ENCODE peak calls at places on chromosomes 2 and 18, in four cellular contexts. P is spleen, I is choroid plexus epithelial cell, A is B cell. G is an unnamed sample.

GRCh38 chr2:112869258-112869842 is 32.8 kb upstream of the IL1B start:
- DNase-seq in P (no peak), I (peak; percentile 52), A (no peak), G (no peak)

GRCh38 chr2:141399270-141399669 is 731.5 kb downstream of the LRP1B start:
- DNase-seq in P (no peak), I (peak; percentile 39), A (no peak), G (no peak)

GRCh38 chr2:158724803-158725271 is 70.3 kb upstream of the DAPL1 start:
- DNase-seq in P (no peak), I (no peak), A (no peak), G (no peak)

GRCh38 chr2:207632575-207633492 is 7.6 kb upstream of the METTL21A start:
- DNase-seq in P (no peak), I (peak; percentile 55), A (no peak), G (no peak)

GRCh38 chr2:207078186-207078798 is 87.5 kb downstream of the KLF7 start:
- DNase-seq in P (no peak), I (no peak), A (no peak), G (no peak)

GRCh38 chr2:10267551-10268465 is 34.9 kb upstream of the HPCAL1 start:
- DNase-seq in P (peak; percentile 74), I (no peak), A (no peak), G (no peak)

GRCh38 chr18:1585881-1586488 is 681.3 kb downstream of the ADCYAP1 start:
- DNase-seq in P (no peak), I (peak; percentile 62), A (no peak), G (no peak)

GRCh38 chr2:166516712-166517303 is 22.8 kb upstream of the SCN7A start:
- DNase-seq in P (no peak), I (peak; percentile 61), A (no peak), G (no peak)

GRCh38 chr2:33477473-33478468 is 1.3 kb downstream of the RASGRP3 start:
- DNase-seq in P (no peak), I (no peak), A (peak; percentile 63), G (no peak)

GRCh38 chr18:43485565-43485964 is 208.3 kb upstream of the SYT4 start:
- DNase-seq in P (no peak), I (no peak), A (no peak), G (no peak)

GRCh38 chr2:24339856-24340262 is 20.5 kb downstream of the ITSN2 start:
- DNase-seq in P (no peak), I (no peak), A (no peak), G (no peak)

GRCh38 chr2:42881732-42882131 is 89.3 kb upstream of the HAAO start:
- DNase-seq in P (no peak), I (no peak), A (no peak), G (no peak)

GRCh38 chr18:53687002-53687401 is 537.5 kb downstream of the MBD2 start:
- DNase-seq in P (no peak), I (no peak), A (no peak), G (no peak)

GRCh38 chr18:12304351-12305210 is 3.5 kb upstream of the TUBB6 start:
- DNase-seq in P (no peak), I (peak; percentile 63), A (peak; percentile 23), G (no peak)

GRCh38 chr2:207042155-207042554 is 102.8 kb downstream of the CPO start:
- DNase-seq in P (no peak), I (peak; percentile 85), A (no peak), G (no peak)

GRCh38 chr2:72915907-72916742 is 1.2 kb upstream of the EMX1 start:
- DNase-seq in P (peak; percentile 78), I (no peak), A (peak; percentile 42), G (no peak)

GRCh38 chr2:240236217-240237111 is 96.0 kb upstream of the OTOS start:
- DNase-seq in P (peak; percentile 75), I (no peak), A (no peak), G (peak; percentile 10)

GRCh38 chr2:61167587-61167986 is 5.6 kb downstream of the C2orf74 start:
- DNase-seq in P (no peak), I (no peak), A (no peak), G (no peak)

GRCh38 chr2:61162721-61163120 is 733 bp downstream of the C2orf74 start:
- DNase-seq in P (no peak), I (no peak), A (no peak), G (no peak)

GRCh38 chr2:61161888-61162287 is at the start of gene C2orf74:
- DNase-seq in P (no peak), I (no peak), A (no peak), G (no peak)

DNA sequence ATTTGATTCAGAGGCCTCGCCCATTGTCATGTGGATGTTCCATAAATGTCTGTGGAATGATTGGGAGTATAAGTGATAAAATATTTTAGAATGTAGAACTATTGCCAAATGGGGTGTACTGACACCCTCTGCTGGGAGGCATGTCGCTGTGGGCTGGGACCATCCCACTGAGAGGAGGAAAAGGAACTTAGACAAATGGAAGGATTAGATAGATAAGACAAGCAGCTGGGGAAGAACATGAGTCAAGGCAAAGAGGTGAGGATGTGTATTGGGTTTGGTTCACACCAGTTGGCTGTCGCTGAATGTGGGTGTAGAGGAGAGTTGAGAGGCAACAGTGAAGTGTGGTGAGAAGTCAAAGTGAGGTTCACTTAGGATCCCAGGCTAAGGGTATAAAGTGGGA is 4.0 kb downstream of the C2orf74 start:
- DNase-seq in P (no peak), I (no peak), A (no peak), G (no peak)
- TF ChIP-seq CTCF in P (no peak), I (no peak), A (no peak), G (no peak)

GRCh38 chr18:27298215-27298804 is 113.2 kb upstream of the CHST9 start:
- DNase-seq in P (no peak), I (no peak), A (no peak), G (no peak)
- TF ChIP-seq CTCF in P (no peak), I (no peak), A (no peak), G (no peak)

GRCh38 chr2:143581989-143582719 is 452.9 kb downstream of the ARHGAP15 start:
- DNase-seq in P (no peak), I (peak; percentile 49), A (no peak), G (no peak)
- TF ChIP-seq CTCF in P (no peak), I (peak; percentile 60), A (no peak), G (no peak)

GRCh38 chr18:55301836-55302235 is 286.2 kb downstream of the TCF4 start:
- DNase-seq in P (no peak), I (peak; percentile 38), A (no peak), G (no peak)
- TF ChIP-seq CTCF in P (no peak), I (no peak), A (no peak), G (no peak)

GRCh38 chr2:96510931-96511595 is 5.9 kb upstream of the NEURL3 start:
- DNase-seq in P (no peak), I (no peak), A (peak; percentile 32), G (no peak)

GRCh38 chr2:96509847-96510230 is 4.7 kb upstream of the NEURL3 start:
- DNase-seq in P (no peak), I (no peak), A (peak; percentile 23), G (no peak)

GRCh38 chr2:96507957-96508520 is 2.9 kb upstream of the NEURL3 start:
- DNase-seq in P (peak; percentile 96), I (peak; percentile 38), A (peak; percentile 79), G (peak; percentile 90)

GRCh38 chr2:96508521-96509113 is 3.5 kb upstream of the NEURL3 start:
- DNase-seq in P (no peak), I (no peak), A (peak; percentile 32), G (no peak)

GRCh38 chr2:96509114-96509846 is 4.1 kb upstream of the NEURL3 start:
- DNase-seq in P (peak; percentile 95), I (peak; percentile 91), A (peak; percentile 73), G (peak; percentile 66)
- TF ChIP-seq CTCF in P (peak; percentile 95), I (peak; percentile 95), A (peak; percentile 75), G (peak; percentile 83)

DNA sequence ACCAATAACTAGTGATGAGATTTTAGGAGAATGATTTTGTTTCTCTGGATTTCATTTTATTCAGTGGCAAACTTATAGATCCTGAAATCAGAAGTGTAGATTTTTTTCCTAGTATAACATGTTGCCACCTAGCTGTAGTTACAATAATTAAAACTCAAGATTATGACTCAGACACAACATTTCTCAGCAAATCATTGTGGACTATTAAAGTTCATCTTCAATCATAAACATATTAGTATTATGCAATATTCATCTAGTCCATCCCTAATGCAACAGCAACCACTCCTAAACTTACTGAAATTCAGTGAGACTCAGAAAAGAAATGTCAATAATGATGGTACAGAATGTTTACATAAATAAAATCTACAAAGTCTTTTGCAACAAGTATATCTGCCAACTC is 51.3 kb downstream of the USP34 start:
- DNase-seq in P (no peak), I (no peak), A (no peak), G (no peak)
- TF ChIP-seq CTCF in P (no peak), I (no peak), A (no peak), G (peak; percentile 15)

DNA sequence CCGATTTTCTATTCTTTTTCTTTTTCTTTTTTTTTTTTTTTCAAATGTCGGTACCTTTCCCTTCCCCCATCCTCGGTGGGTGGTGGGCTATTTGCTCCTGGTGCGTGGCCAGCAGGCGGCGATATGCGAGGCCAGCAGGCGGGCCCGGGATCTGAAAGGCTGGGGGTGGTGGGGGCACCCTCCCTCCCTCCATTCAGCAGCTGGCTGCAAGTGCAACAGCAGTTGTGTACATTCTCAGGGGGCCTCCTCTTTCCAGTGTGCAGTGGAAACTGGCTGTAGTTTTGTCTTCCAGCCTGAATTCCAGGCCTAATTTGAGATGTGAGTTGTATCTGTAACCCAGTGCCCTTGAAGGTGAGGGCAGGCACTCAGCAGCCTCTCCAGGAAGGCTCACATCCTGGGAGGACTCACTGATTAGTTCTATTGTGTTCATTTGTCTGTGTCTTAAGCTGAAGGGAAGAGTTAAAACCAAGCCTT is 3.1 kb downstream of the MYCN start:
- DNase-seq in P (no peak), I (no peak), A (no peak), G (no peak)
- TF ChIP-seq CTCF in P (peak; percentile 29), I (peak; percentile 11), A (no peak), G (no peak)

GRCh38 chr18:9157806-9158205 is 21.2 kb downstream of the ANKRD12 start:
- DNase-seq in P (no peak), I (no peak), A (no peak), G (no peak)

GRCh38 chr18:9153281-9153680 is 16.7 kb downstream of the ANKRD12 start:
- DNase-seq in P (no peak), I (no peak), A (no peak), G (no peak)

GRCh38 chr18:9160014-9160413 is 23.4 kb downstream of the ANKRD12 start:
- DNase-seq in P (no peak), I (no peak), A (no peak), G (no peak)

DNA sequence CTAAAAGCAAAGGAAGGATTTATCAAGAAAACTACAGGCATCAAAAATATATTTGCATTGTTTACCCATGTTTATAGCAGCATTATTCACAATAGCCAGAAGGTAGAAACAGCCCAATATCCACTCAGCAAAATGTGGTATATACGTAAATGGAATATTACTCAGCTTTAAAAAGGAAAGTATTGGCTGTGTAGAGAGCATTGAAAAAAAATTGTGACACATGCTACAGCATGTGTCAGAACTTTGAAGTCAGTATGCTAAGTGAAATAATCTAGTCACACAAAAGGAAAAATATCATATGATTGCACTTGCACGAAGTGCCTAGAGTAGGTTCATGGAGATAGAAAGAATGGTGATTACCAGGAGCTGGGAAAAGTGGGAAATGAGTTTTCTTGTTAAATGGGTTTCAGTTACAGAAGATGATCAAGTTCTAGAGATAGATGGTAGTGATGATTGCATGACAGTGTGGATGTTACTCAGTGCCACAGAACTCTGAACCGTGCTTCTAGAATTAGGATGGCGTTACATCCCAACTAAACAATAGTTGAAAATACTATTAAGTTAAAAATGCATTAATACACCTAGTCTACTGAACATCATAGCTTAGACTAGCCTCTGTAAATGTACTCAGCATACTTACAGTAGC is 20.1 kb downstream of the ANKRD12 start:
- DNase-seq in P (no peak), I (no peak), A (no peak), G (no peak)
- TF ChIP-seq CTCF in P (no peak), I (no peak), A (no peak), G (no peak)